ENCODE peak calls at places on chromosomes 11 and 22, in six cellular contexts. P is SK-N-SH, K is GM12878, Y is HCT116, W is HepG2, S is K562. U is an unnamed sample.
A peak's percentile ranks its signal among the peaks of the same experiment; 100 is the strongest.

GRCh38 chr22:42299586-42300285 is 29.3 kb upstream of the TCF20 start:
- DNase-seq in K (no peak), S (peak; percentile 56), W (no peak), P (no peak), Y (no peak), U (peak; percentile 32)

GRCh38 chr11:35792148-35792845 is 129.7 kb downstream of the TRIM44 start:
- DNase-seq in W (no peak), S (no peak), Y (no peak), P (no peak), K (no peak), U (no peak)

GRCh38 chr11:17148536-17148935 is 59.2 kb downstream of the PIK3C2A start:
- DNase-seq in P (no peak), S (no peak), K (no peak), Y (no peak), W (no peak), U (no peak)

GRCh38 chr11:125569913-125570621 is 790 bp downstream of the EI24 start:
- DNase-seq in P (peak; percentile 10), Y (no peak), K (no peak), S (no peak), W (no peak), U (no peak)

GRCh38 chr11:65132988-65133700 is 1.2 kb downstream of the SYVN1 start:
- DNase-seq in S (peak; percentile 71), Y (peak; percentile 64), P (peak; percentile 62), W (peak; percentile 47), K (no peak), U (no peak)

GRCh38 chr11:18853086-18853720 is 61.6 kb upstream of the PTPN5 start:
- DNase-seq in W (peak; percentile 36), S (no peak), K (no peak), Y (peak; percentile 21), P (peak; percentile 21), U (peak; percentile 6)

GRCh38 chr22:49264696-49265095 is 563.0 kb downstream of the BRD1 start:
- DNase-seq in Y (no peak), S (no peak), W (no peak), K (no peak), P (no peak), U (no peak)

GRCh38 chr11:106131998-106132397 is 54.5 kb downstream of the AASDHPPT start:
- DNase-seq in S (no peak), P (no peak), Y (no peak), W (no peak), K (no peak), U (no peak)

GRCh38 chr11:28009383-28009782 is 98.6 kb downstream of the KIF18A start:
- DNase-seq in P (no peak), K (no peak), Y (no peak), W (no peak), S (no peak), U (no peak)

GRCh38 chr11:28011813-28012212 is 96.1 kb downstream of the KIF18A start:
- DNase-seq in Y (no peak), S (no peak), W (no peak), P (no peak), K (no peak), U (no peak)

DNA sequence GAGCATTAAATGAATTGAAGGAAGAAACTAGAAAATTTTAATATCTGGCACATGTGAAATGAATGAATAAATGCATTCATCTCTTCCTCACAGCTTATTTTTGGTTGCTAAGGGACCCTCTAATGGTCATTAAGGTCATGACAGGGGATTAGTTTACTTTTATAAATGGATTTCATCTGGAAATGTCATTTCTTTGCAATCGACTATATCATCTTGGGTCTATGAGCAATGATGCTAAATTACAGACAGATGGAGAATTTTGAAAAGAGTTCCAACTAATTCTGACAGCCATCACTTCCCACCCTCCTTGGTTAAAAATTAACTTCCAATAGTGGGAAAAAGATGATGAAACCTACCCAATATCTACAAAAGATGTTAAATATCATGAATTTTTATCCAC is 98.0 kb downstream of the KIF18A start:
- DNase-seq in K (no peak), Y (no peak), P (no peak), S (no peak), W (no peak), U (no peak)
- TF ChIP-seq YY1 in K (no peak), Y (no peak), P (no peak), S (no peak), W (no peak), U (no peak)

GRCh38 chr22:22408731-22409696 is 99.5 kb downstream of the ZNF280B start:
- DNase-seq in S (peak; percentile 91), K (no peak), Y (peak; percentile 33), P (peak; percentile 44), W (peak; percentile 45), U (no peak)
- TF ChIP-seq YY1 in S (no peak), K (no peak), Y (no peak), P (no peak), W (no peak), U (no peak)

GRCh38 chr22:45640291-45640940 is 31.2 kb upstream of the ATXN10 start:
- DNase-seq in Y (no peak), W (no peak), S (no peak), K (no peak), P (no peak), U (no peak)

GRCh38 chr22:45638197-45638596 is 33.4 kb upstream of the ATXN10 start:
- DNase-seq in P (no peak), Y (no peak), W (no peak), K (no peak), S (no peak), U (no peak)

GRCh38 chr22:45640941-45641621 is 30.6 kb upstream of the ATXN10 start:
- DNase-seq in Y (no peak), P (no peak), K (no peak), W (no peak), S (no peak), U (no peak)

GRCh38 chr22:45639747-45640102 is 31.9 kb upstream of the ATXN10 start:
- DNase-seq in S (no peak), P (no peak), K (no peak), W (no peak), Y (no peak), U (no peak)

DNA sequence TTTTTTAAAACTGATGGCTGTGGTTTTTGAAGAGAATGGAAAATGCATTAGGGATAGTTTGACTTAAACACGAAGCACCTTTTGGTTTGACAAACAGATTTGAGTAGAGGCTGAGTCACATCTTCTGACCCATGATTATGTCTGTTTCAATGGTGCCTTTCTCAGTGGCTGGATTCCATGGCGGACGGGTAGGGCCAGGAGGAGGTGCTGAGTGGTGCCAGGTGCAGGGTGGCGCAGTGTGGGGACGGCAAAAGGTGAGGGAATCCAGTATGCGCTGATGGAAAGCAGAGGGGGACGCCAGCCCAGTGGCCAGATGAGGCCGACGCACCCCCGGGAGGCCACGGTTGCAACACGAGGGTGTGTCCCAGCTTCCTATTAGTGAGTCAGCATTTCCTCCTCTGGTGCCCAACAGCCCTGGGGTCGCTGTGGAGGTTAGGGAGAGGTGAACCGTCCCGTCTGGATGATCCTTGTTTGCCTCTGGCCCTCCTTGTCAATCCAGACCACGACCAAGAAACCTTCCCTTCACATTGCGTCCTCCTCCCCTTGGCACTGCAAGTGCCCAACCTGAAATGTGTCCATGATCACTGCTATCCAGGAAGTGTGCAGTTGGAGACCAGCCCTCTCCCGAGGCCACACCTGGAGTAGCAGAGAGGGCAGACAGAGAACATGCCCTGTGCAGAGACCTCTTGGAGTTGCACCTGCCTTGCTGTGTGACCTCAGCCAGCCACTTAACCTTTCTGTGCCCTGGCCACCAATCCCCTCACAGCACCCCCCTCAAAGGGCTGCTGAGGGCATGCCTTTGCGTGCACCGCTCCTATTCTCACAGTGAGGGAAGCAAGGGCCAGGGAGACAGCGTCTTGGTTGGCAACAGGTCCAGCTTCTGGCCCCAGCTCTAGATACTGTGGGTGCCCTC is 32.5 kb upstream of the ATXN10 start:
- DNase-seq in W (peak; percentile 57), P (no peak), Y (peak; percentile 49), K (no peak), S (peak; percentile 68), U (no peak)
- TF ChIP-seq YY1 in W (no peak), P (no peak), Y (no peak), K (no peak), S (no peak), U (no peak)

GRCh38 chr11:61917357-61918109 is at the start of gene RAB3IL1:
- DNase-seq in W (no peak), K (no peak), P (peak; percentile 94), S (peak; percentile 82), Y (no peak), U (peak; percentile 16)

GRCh38 chr11:61919113-61919840 is 1.9 kb upstream of the RAB3IL1 start:
- DNase-seq in Y (no peak), P (no peak), W (no peak), K (no peak), S (peak; percentile 75), U (no peak)

GRCh38 chr11:61919841-61920631 is 2.7 kb upstream of the RAB3IL1 start:
- DNase-seq in W (no peak), Y (no peak), S (peak; percentile 93), P (peak; percentile 11), K (no peak), U (no peak)

GRCh38 chr11:61917043-61917356 is 366 bp downstream of the RAB3IL1 start:
- DNase-seq in Y (no peak), S (no peak), W (no peak), P (no peak), K (no peak), U (no peak)

GRCh38 chr11:61918251-61919112 is 1.1 kb upstream of the RAB3IL1 start:
- DNase-seq in K (no peak), Y (no peak), S (no peak), P (peak; percentile 10), W (no peak), U (no peak)
- TF ChIP-seq YY1 in K (no peak), Y (no peak), S (no peak), P (no peak), W (no peak), U (no peak)

GRCh38 chr11:66906077-66906929 is 49.4 kb downstream of the LRFN4 start:
- DNase-seq in W (peak; percentile 81), P (no peak), S (no peak), K (no peak), Y (peak; percentile 36), U (peak; percentile 63)
- TF ChIP-seq YY1 in W (no peak), P (no peak), S (no peak), K (no peak), Y (no peak), U (no peak)

GRCh38 chr11:47003180-47003877 is 66.8 kb downstream of the CSTPP1 start:
- DNase-seq in W (no peak), P (no peak), K (no peak), S (peak; percentile 45), Y (no peak), U (no peak)

GRCh38 chr11:47002366-47002765 is 65.8 kb downstream of the CSTPP1 start:
- DNase-seq in W (no peak), K (no peak), Y (no peak), P (no peak), S (no peak), U (no peak)

GRCh38 chr11:47001666-47002285 is 65.2 kb downstream of the CSTPP1 start:
- DNase-seq in S (no peak), Y (no peak), K (no peak), W (no peak), P (peak; percentile 38), U (no peak)

GRCh38 chr11:47000033-47000432 is 63.5 kb downstream of the CSTPP1 start:
- DNase-seq in Y (no peak), P (no peak), K (no peak), W (no peak), S (no peak), U (no peak)

GRCh38 chr11:46999217-46999616 is 62.7 kb downstream of the CSTPP1 start:
- DNase-seq in P (no peak), Y (no peak), K (no peak), W (no peak), S (no peak), U (no peak)
- TF ChIP-seq YY1 in P (no peak), Y (no peak), K (no peak), W (no peak), S (no peak), U (no peak)

U was measured in NT2/D1.